ENCODE peak calls at places on chromosomes 7 and 10, in six cellular contexts. O, M, Y, H, D and G are unnamed samples.

GRCh38 chr10:18886102-18886501 is 162.5 kb upstream of the MALRD1 start:
- DNase-seq in O (no peak), M (no peak), Y (no peak), H (no peak), D (no peak), G (no peak)

GRCh38 chr7:17640730-17641377 is 299.4 kb downstream of the SNX13 start:
- DNase-seq in O (no peak), M (no peak), Y (no peak), H (peak; percentile 25), D (peak; percentile 26), G (no peak)

GRCh38 chr7:93194368-93194767 is 31.9 kb downstream of the HEPACAM2 start:
- DNase-seq in O (no peak), M (peak; percentile 5), Y (no peak), H (no peak), D (peak; percentile 23), G (no peak)

GRCh38 chr10:124321433-124322072 is 97.2 kb downstream of the OAT start:
- DNase-seq in O (no peak), M (no peak), Y (no peak), H (no peak), D (no peak), G (no peak)

GRCh38 chr10:5035356-5035755 is 31.7 kb upstream of the AKR1C2 start:
- DNase-seq in O (no peak), M (no peak), Y (no peak), H (no peak), D (no peak), G (no peak)

GRCh38 chr10:88122145-88122544 is 258.7 kb downstream of the PTEN start:
- DNase-seq in O (no peak), M (no peak), Y (no peak), H (no peak), D (no peak), G (no peak)

GRCh38 chr10:104080762-104081161 is 4.9 kb downstream of the COL17A1 start:
- DNase-seq in O (no peak), M (no peak), Y (no peak), H (peak; percentile 7), D (no peak), G (no peak)

GRCh38 chr7:150986099-150986512 is 4.7 kb upstream of the NOS3 start:
- DNase-seq in O (peak; percentile 57), M (no peak), Y (peak; percentile 20), H (peak; percentile 62), D (peak; percentile 32), G (peak; percentile 37)

GRCh38 chr7:66250711-66251110 is 45.6 kb downstream of the TPST1 start:
- DNase-seq in O (no peak), M (peak; percentile 86), Y (no peak), H (no peak), D (peak; percentile 70), G (no peak)

GRCh38 chr10:5720182-5720581 is 35.5 kb downstream of the TASOR2 start:
- DNase-seq in O (no peak), M (no peak), Y (no peak), H (no peak), D (no peak), G (no peak)

GRCh38 chr7:40721344-40721949 is 586.6 kb downstream of the SUGCT start:
- DNase-seq in O (no peak), M (no peak), Y (no peak), H (no peak), D (no peak), G (no peak)

GRCh38 chr10:28940158-28940888 is 263.0 kb downstream of the BAMBI start:
- DNase-seq in O (no peak), M (no peak), Y (no peak), H (no peak), D (no peak), G (no peak)

GRCh38 chr10:12042797-12043651 is at the start of gene UPF2:
- DNase-seq in O (peak; percentile 99), M (peak; percentile 96), Y (peak; percentile 95), H (peak; percentile 99), D (peak; percentile 97), G (peak; percentile 99)

GRCh38 chr7:45421826-45422225 is 152.3 kb upstream of the ADCY1 start:
- DNase-seq in O (no peak), M (no peak), Y (no peak), H (no peak), D (no peak), G (no peak)

GRCh38 chr10:132452216-132452650 is 55.2 kb downstream of the PWWP2B start:
- DNase-seq in O (no peak), M (no peak), Y (no peak), H (no peak), D (no peak), G (no peak)

GRCh38 chr10:18158698-18159342 is 18.6 kb downstream of the CACNB2 start:
- DNase-seq in O (no peak), M (peak; percentile 45), Y (no peak), H (no peak), D (no peak), G (no peak)

GRCh38 chr7:44221231-44221791 is 20.5 kb downstream of the YKT6 start:
- DNase-seq in O (no peak), M (no peak), Y (no peak), H (no peak), D (no peak), G (no peak)

GRCh38 chr10:69303632-69304035 is 25.3 kb downstream of the HK1 start:
- DNase-seq in O (no peak), M (no peak), Y (no peak), H (no peak), D (no peak), G (no peak)

GRCh38 chr10:116521424-116522305 is 24.1 kb upstream of the PNLIP start:
- DNase-seq in O (no peak), M (peak; percentile 5), Y (no peak), H (peak; percentile 35), D (peak; percentile 12), G (no peak)

GRCh38 chr10:52818019-52818418 is 45.4 kb upstream of the MBL2 start:
- DNase-seq in O (no peak), M (peak; percentile 11), Y (no peak), H (peak; percentile 15), D (peak; percentile 25), G (no peak)

GRCh38 chr10:133283931-133284330 is 7.3 kb upstream of the ADAM8 start:
- DNase-seq in O (no peak), M (no peak), Y (no peak), H (no peak), D (no peak), G (no peak)

GRCh38 chr7:69115788-69116187 is 482.5 kb upstream of the AUTS2 start:
- DNase-seq in O (no peak), M (no peak), Y (no peak), H (no peak), D (no peak), G (no peak)

GRCh38 chr10:101063548-101064414 is 2.0 kb downstream of the KAZALD1 start:
- DNase-seq in O (peak; percentile 58), M (no peak), Y (no peak), H (no peak), D (no peak), G (no peak)

GRCh38 chr10:36018996-36019395 is 376.9 kb upstream of the FZD8 start:
- DNase-seq in O (no peak), M (no peak), Y (no peak), H (no peak), D (no peak), G (no peak)

GRCh38 chr10:17113346-17113745 is 16.3 kb downstream of the CUBN start:
- DNase-seq in O (no peak), M (no peak), Y (no peak), H (no peak), D (peak; percentile 70), G (no peak)

GRCh38 chr10:96516337-96516736 is 2.6 kb upstream of the TLL2 start:
- DNase-seq in O (no peak), M (no peak), Y (no peak), H (no peak), D (no peak), G (no peak)

GRCh38 chr10:23088609-23089008 is 6.8 kb upstream of the MSRB2 start:
- DNase-seq in O (no peak), M (no peak), Y (no peak), H (no peak), D (no peak), G (no peak)

GRCh38 chr10:14605231-14605925 is 169.3 kb downstream of the FAM107B start:
- DNase-seq in O (no peak), M (no peak), Y (no peak), H (no peak), D (no peak), G (no peak)

GRCh38 chr10:95964786-95965185 is 57.0 kb downstream of the CC2D2B start:
- DNase-seq in O (no peak), M (no peak), Y (no peak), H (no peak), D (no peak), G (no peak)

GRCh38 chr10:3472705-3473078 is 300.1 kb upstream of the PITRM1 start:
- DNase-seq in O (no peak), M (no peak), Y (no peak), H (no peak), D (no peak), G (no peak)

GRCh38 chr7:144826248-144826647 is 9.6 kb downstream of the TPK1 start:
- DNase-seq in O (no peak), M (no peak), Y (no peak), H (no peak), D (no peak), G (no peak)

GRCh38 chr10:119412244-119412750 is 130.2 kb downstream of the RGS10 start:
- DNase-seq in O (peak; percentile 79), M (no peak), Y (no peak), H (no peak), D (peak; percentile 50), G (peak; percentile 92)

GRCh38 chr10:132814469-132814856 is 28.5 kb upstream of the NKX6-2 start:
- DNase-seq in O (no peak), M (no peak), Y (no peak), H (no peak), D (no peak), G (peak; percentile 57)

GRCh38 chr10:62083868-62084267 is 182.4 kb downstream of the ARID5B start:
- DNase-seq in O (peak; percentile 79), M (peak; percentile 69), Y (no peak), H (no peak), D (no peak), G (peak; percentile 58)

GRCh38 chr7:25967278-25968204 is 184.5 kb upstream of the NFE2L3 start:
- DNase-seq in O (no peak), M (no peak), Y (no peak), H (no peak), D (no peak), G (no peak)

GRCh38 chr7:44883961-44884360 is 1.4 kb downstream of the PURB start:
- DNase-seq in O (no peak), M (no peak), Y (no peak), H (no peak), D (no peak), G (no peak)